ENCODE peak calls at places on chromosomes 5 and 9, in four cellular contexts. N is CD4-positive, alpha-beta T cell; K is Peyer's patch; E is fibroblast of lung. X is an unnamed sample.

GRCh38 chr5:58200451-58200850 is 259.4 kb downstream of the PLK2 start:
- DNase-seq in E (no peak), K (no peak), N (no peak), X (no peak)

GRCh38 chr9:135134253-135135028 is 47.0 kb downstream of the OLFM1 start:
- DNase-seq in K (no peak), N (no peak), E (no peak), X (no peak)

GRCh38 chr5:55308254-55308836 is 556 bp downstream of the MTREX start:
- DNase-seq in N (no peak), E (peak; percentile 26), K (no peak), X (no peak)

GRCh38 chr5:139392678-139393496 is 2.0 kb downstream of the PROB1 start:
- DNase-seq in N (peak; percentile 74), K (peak; percentile 86), E (peak; percentile 52), X (no peak)

GRCh38 chr9:38073882-38074281 is 4.9 kb upstream of the SHB start:
- DNase-seq in N (no peak), K (no peak), E (no peak), X (no peak)

GRCh38 chr9:75892168-75892901 is 1.9 kb downstream of the PCSK5 start:
- DNase-seq in N (peak; percentile 34), K (no peak), E (peak; percentile 13), X (no peak)

GRCh38 chr9:35731415-35732184 is 395 bp downstream of the TLN1 start:
- DNase-seq in E (no peak), N (no peak), K (peak; percentile 45), X (no peak)

GRCh38 chr5:11504794-11505193 is 399.5 kb downstream of the CTNND2 start:
- DNase-seq in K (no peak), E (peak; percentile 61), N (no peak), X (no peak)

GRCh38 chr5:178234753-178235599 is 2.4 kb upstream of the PHYKPL start:
- DNase-seq in E (peak; percentile 41), K (peak; percentile 79), N (peak; percentile 80), X (no peak)

GRCh38 chr5:131242728-131243255 is 21.1 kb upstream of the CDC42SE2 start:
- DNase-seq in E (peak; percentile 91), N (no peak), K (no peak), X (peak; percentile 66)

GRCh38 chr5:149500922-149501582 is 50.2 kb downstream of the CSNK1A1 start:
- DNase-seq in E (peak; percentile 96), N (no peak), K (no peak), X (peak; percentile 76)

GRCh38 chr9:676780-677458 is 164.6 kb upstream of the DMRT1 start:
- DNase-seq in N (no peak), K (no peak), E (peak; percentile 45), X (no peak)

GRCh38 chr9:63816742-63817621 is 1468.0 kb downstream of the FOXD4L5 start:
- DNase-seq in K (peak; percentile 90), N (peak; percentile 68), E (peak; percentile 88), X (peak; percentile 61)

GRCh38 chr5:150208187-150209015 is 18.5 kb downstream of the SLC6A7 start:
- DNase-seq in K (no peak), N (no peak), E (peak; percentile 78), X (no peak)

GRCh38 chr9:25850803-25851202 is 172.6 kb upstream of the TUSC1 start:
- DNase-seq in E (no peak), N (no peak), K (no peak), X (no peak)

GRCh38 chr5:137954131-137954879 is 65.0 kb downstream of the PKD2L2 start:
- DNase-seq in K (no peak), N (no peak), E (peak; percentile 93), X (peak; percentile 63)

GRCh38 chr5:14213253-14213652 is 70.1 kb downstream of the TRIO start:
- DNase-seq in E (peak; percentile 35), K (no peak), N (no peak), X (no peak)

GRCh38 chr9:13190040-13190439 is 89.5 kb downstream of the MPDZ start:
- DNase-seq in E (no peak), K (no peak), N (no peak), X (no peak)

GRCh38 chr5:66339896-66340295 is 195.8 kb downstream of the SREK1 start:
- DNase-seq in K (no peak), E (no peak), N (no peak), X (no peak)

GRCh38 chr5:56696900-56697299 is 118.4 kb upstream of the MAP3K1 start:
- DNase-seq in E (no peak), N (no peak), K (no peak), X (peak; percentile 13)

GRCh38 chr5:179623906-179624741 is 653 bp upstream of the HNRNPH1 start:
- DNase-seq in E (peak; percentile 91), N (peak; percentile 48), K (no peak), X (no peak)

GRCh38 chr5:99032234-99033013 is 103.6 kb upstream of the CHD1 start:
- DNase-seq in E (peak; percentile 68), K (peak; percentile 60), N (no peak), X (peak; percentile 63)

GRCh38 chr5:66170196-66170919 is 26.3 kb downstream of the SREK1 start:
- DNase-seq in E (no peak), K (no peak), N (no peak), X (no peak)

GRCh38 chr5:120366047-120366446 is 98.1 kb upstream of the PRR16 start:
- DNase-seq in E (peak; percentile 47), N (no peak), K (no peak), X (peak; percentile 24)

GRCh38 chr5:92017786-92018185 is 634.7 kb upstream of the ARRDC3 start:
- DNase-seq in E (peak; percentile 95), K (no peak), N (no peak), X (peak; percentile 48)

GRCh38 chr9:129617167-129617566 is 3.7 kb downstream of the C9orf50 start:
- DNase-seq in E (peak; percentile 82), N (no peak), K (no peak), X (peak; percentile 67)

GRCh38 chr9:928363-929042 is 48.0 kb upstream of the DMRT3 start:
- DNase-seq in E (no peak), N (no peak), K (no peak), X (no peak)

GRCh38 chr5:176361437-176362097 is at the start of gene KIAA1191:
- DNase-seq in K (peak; percentile 98), N (peak; percentile 94), E (peak; percentile 91), X (peak; percentile 63)
- TF ChIP-seq CTCF in K (peak; percentile 26), N (no peak), E (peak; percentile 36), X (peak; percentile 30)

GRCh38 chr9:114389612-114390368 is 2.0 kb upstream of the AKNA start:
- DNase-seq in K (peak; percentile 73), N (no peak), E (no peak), X (no peak)
- TF ChIP-seq CTCF in K (no peak), N (no peak), E (no peak), X (no peak)

GRCh38 chr5:10502578-10502977 is 60.9 kb downstream of the ROPN1L start:
- DNase-seq in K (no peak), N (no peak), E (no peak), X (no peak)

GRCh38 chr5:10500669-10501068 is 59.0 kb downstream of the ROPN1L start:
- DNase-seq in N (no peak), K (no peak), E (no peak), X (no peak)

GRCh38 chr5:10501554-10502075 is 59.9 kb downstream of the ROPN1L start:
- DNase-seq in E (no peak), K (no peak), N (no peak), X (no peak)

GRCh38 chr5:10503321-10503720 is 60.5 kb upstream of the ANKRD33B start:
- DNase-seq in K (no peak), E (no peak), N (no peak), X (no peak)

DNA sequence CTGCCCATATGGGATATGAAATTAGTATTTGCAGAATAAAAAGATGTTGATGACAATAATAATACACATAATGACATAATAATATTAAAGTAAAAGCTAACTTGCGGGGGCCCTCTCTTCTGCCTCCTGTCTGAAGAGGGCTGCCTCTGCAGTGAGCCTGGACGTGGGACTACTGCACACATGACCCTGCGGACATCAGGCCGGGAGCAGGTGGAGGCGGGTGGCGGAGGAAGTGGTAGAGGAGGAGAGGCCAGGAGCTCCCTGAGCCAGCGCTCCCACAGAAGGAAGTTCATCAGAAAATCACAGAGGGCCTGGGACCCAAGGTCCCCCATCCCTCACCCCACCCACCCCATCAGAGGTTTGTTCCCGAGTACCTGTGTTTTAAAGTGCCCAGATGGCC is 60.5 kb downstream of the ROPN1L start:
- DNase-seq in N (no peak), E (no peak), K (no peak), X (no peak)
- TF ChIP-seq CTCF in N (no peak), E (no peak), K (no peak), X (no peak)

DNA sequence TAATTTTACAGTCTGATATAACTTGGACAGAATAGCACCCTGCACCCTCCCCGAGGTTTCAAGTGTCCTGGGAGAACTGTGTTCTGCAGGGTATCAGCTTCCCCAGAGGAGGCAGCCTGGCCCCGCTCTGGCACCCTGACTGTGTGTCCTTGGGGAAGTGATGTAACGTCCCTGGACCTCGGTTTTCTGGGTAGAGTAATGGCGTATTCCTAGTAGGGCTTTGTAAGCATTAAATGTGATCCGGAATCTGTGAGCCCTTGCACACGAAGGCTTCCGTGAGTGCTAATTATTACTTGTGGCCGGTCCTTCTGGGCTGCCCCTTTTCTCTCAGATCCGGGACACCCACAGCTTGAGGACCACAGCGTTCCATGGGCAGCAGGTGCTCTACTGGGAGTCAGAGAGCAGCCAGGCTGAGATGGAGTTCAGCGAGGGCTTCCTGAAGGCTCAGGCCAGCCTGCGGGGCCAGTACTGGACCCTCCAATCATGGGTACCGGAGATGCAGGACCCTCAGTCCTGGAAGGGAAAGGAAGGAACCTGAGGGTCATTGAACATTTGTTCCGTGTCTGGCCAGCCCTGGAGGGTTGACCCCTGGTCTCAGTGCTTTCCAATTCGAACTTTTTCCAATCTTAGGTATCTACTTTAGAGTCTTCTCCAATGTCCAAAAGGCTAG is 1.0 kb upstream of the CACFD1 start:
- DNase-seq in E (no peak), K (no peak), N (no peak), X (no peak)
- TF ChIP-seq CTCF in E (no peak), K (no peak), N (no peak), X (no peak)

DNA sequence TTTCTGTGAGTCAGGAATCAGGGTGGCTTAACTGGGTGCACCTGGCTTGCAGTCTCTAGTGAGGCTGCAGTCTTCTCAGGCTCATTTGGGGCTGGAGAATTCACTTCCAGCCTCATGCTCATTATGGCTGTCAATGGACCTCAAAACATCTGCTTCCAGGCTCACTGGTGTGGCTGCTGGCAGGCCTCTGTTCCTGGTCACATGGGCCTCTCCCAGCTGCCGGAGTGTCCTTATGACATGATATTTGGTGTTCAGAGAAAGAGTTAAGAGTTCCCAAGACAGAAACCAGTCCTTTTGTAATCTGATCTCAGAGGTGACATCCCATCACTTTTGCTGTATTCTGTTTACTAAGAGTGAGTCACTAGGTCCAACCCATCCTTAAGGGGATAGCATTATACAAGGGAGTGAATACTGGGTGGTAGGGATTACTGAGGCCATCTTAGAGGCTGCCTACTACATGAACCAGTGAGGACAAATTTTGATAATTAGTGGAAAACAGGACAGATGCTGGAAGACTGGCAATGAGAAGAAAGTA is 104.6 kb downstream of the CACNA1B start:
- DNase-seq in K (no peak), N (no peak), E (no peak), X (no peak)
- TF ChIP-seq CTCF in K (no peak), N (no peak), E (no peak), X (no peak)

X was measured in AG04450.